ENCODE peak calls at places on chromosome 21, in four cellular contexts. U, F, J and W are unnamed samples.

GRCh38 chr21:22827422-22827821 is 1829.2 kb downstream of the NCAM2 start:
- DNase-seq in U (no peak), F (no peak), J (no peak), W (no peak)

GRCh38 chr21:37787456-37787855 is 128.8 kb downstream of the KCNJ6 start:
- DNase-seq in U (peak; percentile 53), F (peak; percentile 64), J (no peak), W (no peak)

GRCh38 chr21:36080386-36080785 is 10.6 kb downstream of the CBR1 start:
- DNase-seq in U (no peak), F (peak; percentile 47), J (no peak), W (no peak)

GRCh38 chr21:25582888-25583287 is 24.4 kb downstream of the MRPL39 start:
- DNase-seq in U (no peak), F (no peak), J (no peak), W (no peak)

GRCh38 chr21:37671381-37671780 is 244.9 kb downstream of the KCNJ6 start:
- DNase-seq in U (no peak), F (no peak), J (no peak), W (no peak)

GRCh38 chr21:44508711-44509445 is 31.1 kb downstream of the KRTAP10-1 start:
- DNase-seq in U (no peak), F (no peak), J (no peak), W (no peak)

GRCh38 chr21:27681841-27682240 is 715.0 kb upstream of the ADAMTS5 start:
- DNase-seq in U (no peak), F (no peak), J (no peak), W (no peak)

GRCh38 chr21:19844334-19844733 is 1153.9 kb upstream of the NCAM2 start:
- DNase-seq in U (no peak), F (no peak), J (no peak), W (no peak)

GRCh38 chr21:43880111-43880985 is 15.3 kb downstream of the AGPAT3 start:
- DNase-seq in U (no peak), F (no peak), J (peak; percentile 37), W (peak; percentile 9)

GRCh38 chr21:26811031-26811430 is 34.2 kb downstream of the ADAMTS1 start:
- DNase-seq in U (no peak), F (no peak), J (no peak), W (no peak)

DNA sequence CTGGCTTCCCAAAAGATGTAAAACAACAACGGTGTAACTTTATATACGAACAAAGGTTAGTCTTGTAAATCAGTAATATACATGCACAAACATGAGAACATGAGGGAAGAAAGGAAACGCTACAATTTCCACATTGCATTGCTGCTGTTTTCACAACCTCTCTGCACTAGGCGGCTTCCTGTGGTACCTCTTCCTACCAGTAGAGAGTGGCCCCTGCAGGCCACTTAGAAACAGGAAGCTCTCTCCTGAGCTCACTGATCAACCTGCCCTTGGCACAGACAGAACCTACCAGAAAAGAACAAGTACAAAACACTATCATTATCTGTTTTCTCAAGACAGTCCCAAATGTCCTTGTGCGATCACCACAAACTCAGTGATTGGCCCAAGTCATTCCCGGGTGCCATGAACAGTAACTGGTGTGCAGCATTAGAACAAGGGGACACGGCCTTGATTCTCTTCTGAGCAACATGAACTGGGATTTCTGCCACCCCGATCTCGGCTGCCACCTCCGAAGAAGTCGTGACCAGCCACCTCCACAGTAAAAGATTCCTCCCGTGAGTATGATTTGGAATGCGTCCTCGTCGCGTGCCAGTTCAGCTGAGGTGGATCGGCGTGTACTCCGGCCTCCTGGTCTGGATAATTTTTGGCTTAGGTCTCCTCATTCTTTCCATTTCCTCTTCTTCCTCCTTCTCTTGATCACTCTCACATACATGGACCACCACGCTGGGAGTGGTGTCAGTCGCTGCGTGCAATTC is 5.7 kb upstream of the KCNE1 start:
- DNase-seq in U (peak; percentile 16), F (no peak), J (no peak), W (no peak)
- TF ChIP-seq CTCF in U (no peak), F (no peak), J (peak; percentile 38), W (no peak)

DNA sequence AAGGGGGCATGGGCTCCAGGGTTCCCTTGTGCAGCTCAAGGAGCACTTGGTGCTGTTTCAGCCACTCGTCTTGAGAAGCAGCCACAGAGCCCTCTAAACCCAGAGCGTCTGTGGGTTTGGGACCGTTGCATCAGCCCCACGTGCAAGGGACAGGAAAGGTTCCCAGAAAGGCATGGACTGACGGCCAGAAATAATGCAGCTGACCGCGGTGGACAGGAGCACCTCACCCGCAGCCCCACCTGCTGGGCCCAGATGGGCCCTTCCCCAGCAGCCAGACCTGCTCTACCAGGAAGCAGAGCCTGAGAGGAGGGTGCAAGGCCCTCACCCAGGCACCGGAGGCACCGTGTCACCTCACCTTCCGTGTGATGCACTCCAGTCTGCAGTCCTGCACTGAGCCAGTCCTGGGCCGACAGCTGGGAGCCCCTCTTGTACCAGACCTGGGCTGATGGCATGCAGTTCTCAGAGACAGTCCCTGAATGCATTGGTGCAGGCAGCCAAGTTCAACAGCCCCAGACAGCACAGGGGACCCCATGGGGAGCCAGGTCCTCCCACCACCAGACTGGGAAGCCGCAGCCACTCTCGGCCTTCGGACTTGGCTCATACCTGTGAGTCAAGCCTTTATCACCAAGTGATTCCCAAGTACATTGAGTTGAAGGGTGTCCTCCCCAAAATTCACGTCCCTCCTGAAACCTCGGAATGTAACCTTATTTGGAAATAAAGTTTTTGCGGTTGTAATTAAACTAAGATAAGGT is 4.8 kb upstream of the TFF3 start:
- DNase-seq in U (no peak), F (no peak), J (no peak), W (no peak)
- TF ChIP-seq CTCF in U (no peak), F (no peak), J (peak; percentile 37), W (no peak)

GRCh38 chr21:46110499-46111192 is 12.7 kb downstream of the COL6A2 start:
- DNase-seq in U (no peak), F (no peak), J (peak; percentile 9), W (no peak)
- TF ChIP-seq CTCF in U (no peak), F (no peak), J (no peak), W (no peak)

GRCh38 chr21:18495553-18495952 is 92.0 kb upstream of the TMPRSS15 start:
- DNase-seq in U (no peak), F (no peak), J (no peak), W (no peak)

GRCh38 chr21:18498428-18498827 is 94.8 kb upstream of the TMPRSS15 start:
- DNase-seq in U (no peak), F (no peak), J (no peak), W (no peak)

GRCh38 chr21:18499761-18500376 is 96.3 kb upstream of the TMPRSS15 start:
- DNase-seq in U (peak; percentile 32), F (no peak), J (peak; percentile 46), W (no peak)
- TF ChIP-seq CTCF in U (peak; percentile 31), F (peak; percentile 79), J (peak; percentile 58), W (peak; percentile 43)

GRCh38 chr21:33302796-33303195 is 22.0 kb upstream of the IFNAR1 start:
- DNase-seq in U (peak; percentile 45), F (no peak), J (peak; percentile 7), W (no peak)
- TF ChIP-seq CTCF in U (no peak), F (no peak), J (no peak), W (no peak)

GRCh38 chr21:33915368-33916199 is at the start of gene ATP5PO:
- DNase-seq in U (peak; percentile 95), F (peak; percentile 95), J (peak; percentile 97), W (peak; percentile 95)
- TF ChIP-seq CTCF in U (no peak), F (no peak), J (no peak), W (no peak)

GRCh38 chr21:29914326-29914725 is 25.5 kb downstream of the GRIK1 start:
- DNase-seq in U (no peak), F (no peak), J (no peak), W (no peak)
- TF ChIP-seq CTCF in U (no peak), F (no peak), J (no peak), W (no peak)